ENCODE peak calls at places on chromosomes 6 and 20, in five cellular contexts. J is stomach, Z is Panc1, I is lower lobe of right lung, X is glutamatergic neuron. A is an unnamed sample.

GRCh38 chr20:4507288-4507719 is 214.4 kb upstream of the PRND start:
- DNase-seq in J (no peak), Z (no peak), I (no peak), X (no peak), A (no peak)

GRCh38 chr6:43575772-43576551 is at the start of the genes POLH and XPO5:
- DNase-seq in J (peak), Z (peak), I (peak), X (peak), A (peak)

GRCh38 chr6:63509652-63510352 is 62.5 kb upstream of the LOC128125822 start:
- DNase-seq in J (peak), Z (no peak), I (no peak), X (no peak), A (no peak)

GRCh38 chr20:25049261-25050060 is 8.5 kb downstream of the ACSS1 start:
- DNase-seq in J (peak), Z (no peak), I (no peak), X (no peak), A (no peak)

GRCh38 chr6:30544666-30545272 is 11.5 kb downstream of the GNL1 start:
- DNase-seq in J (no peak), Z (peak), I (no peak), X (no peak), A (no peak)

GRCh38 chr6:36350681-36351091 is 14.0 kb upstream of the BNIP5 start:
- DNase-seq in J (peak), Z (no peak), I (no peak), X (no peak), A (no peak)

GRCh38 chr6:12851123-12851695 is 134.6 kb downstream of the PHACTR1 start:
- DNase-seq in J (no peak), Z (no peak), I (no peak), X (no peak), A (no peak)

GRCh38 chr6:27592481-27593199 is 119.7 kb upstream of the ZNF184 start:
- DNase-seq in J (no peak), Z (peak), I (no peak), X (peak), A (peak)

GRCh38 chr20:9043364-9043763 is 25.5 kb upstream of the PLCB4 start:
- DNase-seq in J (no peak), Z (no peak), I (no peak), X (no peak), A (no peak)

GRCh38 chr6:75450903-75451302 is 42.7 kb downstream of the FILIP1 start:
- DNase-seq in J (no peak), Z (no peak), I (no peak), X (no peak), A (no peak)

GRCh38 chr6:127207591-127208120 is 59.0 kb upstream of the RNF146 start:
- DNase-seq in J (no peak), Z (no peak), I (no peak), X (no peak), A (no peak)

GRCh38 chr6:4803343-4803744 is 27.1 kb downstream of the CDYL start:
- DNase-seq in J (no peak), Z (no peak), I (no peak), X (no peak), A (no peak)

GRCh38 chr20:35009665-35010328 is 54.1 kb downstream of the MYH7B start:
- DNase-seq in J (no peak), Z (no peak), I (no peak), X (no peak), A (no peak)

GRCh38 chr6:150865406-150866146 is at the start of gene MTHFD1L:
- DNase-seq in J (peak), Z (no peak), I (peak), X (peak), A (peak)
- TF ChIP-seq CTCF in J (no peak), Z (peak), I (peak), X (peak), A (peak)

GRCh38 chr20:674936-675452 is 608 bp downstream of the SCRT2 start:
- DNase-seq in J (no peak), Z (no peak), I (no peak), X (no peak), A (no peak)

GRCh38 chr20:675453-676314 is at the start of gene SCRT2:
- DNase-seq in J (peak), Z (no peak), I (peak), X (peak), A (peak)

GRCh38 chr20:671252-672030 is 4.2 kb downstream of the SCRT2 start:
- DNase-seq in J (no peak), Z (no peak), I (no peak), X (no peak), A (no peak)

GRCh38 chr20:673606-674005 is 2.0 kb downstream of the SCRT2 start:
- DNase-seq in J (no peak), Z (no peak), I (no peak), X (no peak), A (no peak)

GRCh38 chr20:672975-673604 is 2.5 kb downstream of the SCRT2 start:
- DNase-seq in J (no peak), Z (no peak), I (no peak), X (peak), A (no peak)
- TF ChIP-seq CTCF in J (no peak), Z (peak), I (peak), X (peak), A (peak)

GRCh38 chr20:31849306-31849930 is 4.0 kb upstream of the FOXS1 start:
- DNase-seq in J (peak), Z (no peak), I (no peak), X (no peak), A (no peak)
- TF ChIP-seq CTCF in J (no peak), Z (no peak), I (no peak), X (no peak), A (no peak)

GRCh38 chr20:44888226-44889103 is 3.0 kb downstream of the YWHAB start:
- DNase-seq in J (no peak), Z (no peak), I (no peak), X (no peak), A (no peak)
- TF ChIP-seq CTCF in J (no peak), Z (no peak), I (peak), X (peak), A (peak)

GRCh38 chr6:18596529-18596835 is 209.3 kb downstream of the RNF144B start:
- DNase-seq in J (no peak), Z (no peak), I (no peak), X (no peak), A (no peak)
- TF ChIP-seq CTCF in J (no peak), Z (peak), I (no peak), X (peak), A (no peak)

GRCh38 chr6:156416392-156416791 is 360.8 kb upstream of the ARID1B start:
- DNase-seq in J (no peak), Z (no peak), I (no peak), X (no peak), A (no peak)
- TF ChIP-seq CTCF in J (no peak), Z (no peak), I (no peak), X (no peak), A (no peak)

GRCh38 chr6:149041953-149042352 is 275.6 kb upstream of the TAB2 start:
- DNase-seq in J (no peak), Z (no peak), I (no peak), X (no peak), A (no peak)

GRCh38 chr6:149045404-149045803 is 272.1 kb upstream of the TAB2 start:
- DNase-seq in J (no peak), Z (no peak), I (no peak), X (no peak), A (no peak)

GRCh38 chr6:149044394-149044965 is 273.0 kb upstream of the TAB2 start:
- DNase-seq in J (no peak), Z (no peak), I (no peak), X (no peak), A (no peak)

GRCh38 chr6:149046164-149046821 is 271.2 kb upstream of the TAB2 start:
- DNase-seq in J (no peak), Z (no peak), I (no peak), X (no peak), A (no peak)

GRCh38 chr6:149043476-149044130 is 273.9 kb upstream of the TAB2 start:
- DNase-seq in J (no peak), Z (no peak), I (no peak), X (peak), A (peak)
- TF ChIP-seq CTCF in J (no peak), Z (peak), I (peak), X (peak), A (peak)

GRCh38 chr6:120056085-120056484 is 706.5 kb upstream of the MAN1A1 start:
- DNase-seq in J (no peak), Z (peak), I (no peak), X (no peak), A (no peak)
- TF ChIP-seq CTCF in J (no peak), Z (peak), I (peak), X (peak), A (peak)